ENCODE peak calls at places on chromosomes 2 and 18, in ten cellular contexts. One of them, this sample, is unnamed.

GRCh38 chr2:234273887-234274584 is 222.8 kb downstream of the ARL4C start:
- DNase-seq in AG04449: no peak
- DNase-seq in left lung: no peak
- DNase-seq in upper lobe of right lung: no peak
- DNase-seq in BE2C: no peak
- DNase-seq in pancreas: no peak
- DNase-seq in GM12865: no peak
- DNase-seq in uterus: no peak
- DNase-seq in AG04450: no peak
- DNase-seq in right lobe of liver: no peak
- DNase-seq in this sample: no peak

GRCh38 chr2:157339965-157340655 is 14.5 kb upstream of the ERMN start:
- DNase-seq in AG04449: no peak
- DNase-seq in left lung: no peak
- DNase-seq in upper lobe of right lung: no peak
- DNase-seq in BE2C: no peak
- DNase-seq in pancreas: no peak
- DNase-seq in GM12865: no peak
- DNase-seq in uterus: no peak
- DNase-seq in AG04450: no peak
- DNase-seq in right lobe of liver: no peak
- DNase-seq in this sample: no peak

GRCh38 chr2:5285891-5286290 is 406.3 kb upstream of the SOX11 start:
- DNase-seq in AG04449: no peak
- DNase-seq in left lung: no peak
- DNase-seq in upper lobe of right lung: no peak
- DNase-seq in BE2C: no peak
- DNase-seq in pancreas: no peak
- DNase-seq in GM12865: no peak
- DNase-seq in uterus: no peak
- DNase-seq in AG04450: no peak
- DNase-seq in right lobe of liver: no peak
- DNase-seq in this sample: no peak

GRCh38 chr18:36786686-36787085 is 42.1 kb downstream of the TPGS2 start:
- DNase-seq in AG04449: peak
- DNase-seq in left lung: no peak
- DNase-seq in upper lobe of right lung: peak
- DNase-seq in BE2C: no peak
- DNase-seq in pancreas: peak
- DNase-seq in GM12865: no peak
- DNase-seq in uterus: peak
- DNase-seq in AG04450: no peak
- DNase-seq in right lobe of liver: peak
- DNase-seq in this sample: peak

GRCh38 chr2:228318218-228318617 is 136.7 kb upstream of the SPHKAP start:
- DNase-seq in AG04449: no peak
- DNase-seq in left lung: no peak
- DNase-seq in upper lobe of right lung: no peak
- DNase-seq in BE2C: no peak
- DNase-seq in pancreas: peak
- DNase-seq in GM12865: peak
- DNase-seq in uterus: no peak
- DNase-seq in AG04450: no peak
- DNase-seq in right lobe of liver: peak
- DNase-seq in this sample: peak

GRCh38 chr2:96260404-96261260 is 5.2 kb downstream of the TMEM127 start:
- DNase-seq in AG04449: peak
- DNase-seq in left lung: peak
- DNase-seq in upper lobe of right lung: peak
- DNase-seq in BE2C: peak
- DNase-seq in pancreas: peak
- DNase-seq in GM12865: peak
- DNase-seq in uterus: peak
- DNase-seq in AG04450: peak
- DNase-seq in right lobe of liver: peak
- DNase-seq in this sample: peak

GRCh38 chr2:120794716-120795115 is 59.0 kb downstream of the GLI2 start:
- DNase-seq in AG04449: no peak
- DNase-seq in left lung: no peak
- DNase-seq in upper lobe of right lung: no peak
- DNase-seq in BE2C: no peak
- DNase-seq in pancreas: no peak
- DNase-seq in GM12865: no peak
- DNase-seq in uterus: peak
- DNase-seq in AG04450: peak
- DNase-seq in right lobe of liver: no peak
- DNase-seq in this sample: peak

GRCh38 chr2:200252661-200253067 is 53.8 kb upstream of the SPATS2L start:
- DNase-seq in AG04449: peak
- DNase-seq in left lung: no peak
- DNase-seq in upper lobe of right lung: no peak
- DNase-seq in BE2C: no peak
- DNase-seq in pancreas: peak
- DNase-seq in GM12865: no peak
- DNase-seq in uterus: no peak
- DNase-seq in AG04450: peak
- DNase-seq in right lobe of liver: no peak
- DNase-seq in this sample: peak

GRCh38 chr2:55519908-55520885 is 679 bp downstream of the CFAP36 start:
- DNase-seq in AG04449: no peak
- DNase-seq in left lung: no peak
- DNase-seq in upper lobe of right lung: peak
- DNase-seq in BE2C: no peak
- DNase-seq in pancreas: no peak
- DNase-seq in GM12865: peak
- DNase-seq in uterus: no peak
- DNase-seq in AG04450: no peak
- DNase-seq in right lobe of liver: no peak
- DNase-seq in this sample: peak

GRCh38 chr2:204024503-204024902 is 87.9 kb downstream of the ICOS start:
- DNase-seq in AG04449: no peak
- DNase-seq in left lung: no peak
- DNase-seq in upper lobe of right lung: no peak
- DNase-seq in BE2C: peak
- DNase-seq in pancreas: peak
- DNase-seq in GM12865: peak
- DNase-seq in uterus: peak
- DNase-seq in AG04450: no peak
- DNase-seq in right lobe of liver: no peak
- DNase-seq in this sample: peak

GRCh38 chr2:125837108-125837507 is 818.9 kb upstream of the GYPC start:
- DNase-seq in AG04449: no peak
- DNase-seq in left lung: no peak
- DNase-seq in upper lobe of right lung: no peak
- DNase-seq in BE2C: no peak
- DNase-seq in pancreas: no peak
- DNase-seq in GM12865: no peak
- DNase-seq in uterus: no peak
- DNase-seq in AG04450: no peak
- DNase-seq in right lobe of liver: no peak
- DNase-seq in this sample: no peak

GRCh38 chr18:79404567-79404910 is 8.8 kb downstream of the NFATC1 start:
- DNase-seq in AG04449: no peak
- DNase-seq in left lung: peak
- DNase-seq in upper lobe of right lung: peak
- DNase-seq in BE2C: no peak
- DNase-seq in pancreas: no peak
- DNase-seq in GM12865: no peak
- DNase-seq in uterus: no peak
- DNase-seq in AG04450: no peak
- DNase-seq in right lobe of liver: peak
- DNase-seq in this sample: no peak

GRCh38 chr2:180125245-180125962 is 118.3 kb upstream of the CWC22 start:
- DNase-seq in AG04449: peak
- DNase-seq in left lung: no peak
- DNase-seq in upper lobe of right lung: no peak
- DNase-seq in BE2C: peak
- DNase-seq in pancreas: peak
- DNase-seq in GM12865: peak
- DNase-seq in uterus: peak
- DNase-seq in AG04450: peak
- DNase-seq in right lobe of liver: peak
- DNase-seq in this sample: peak

GRCh38 chr2:113184531-113185230 is 10.9 kb downstream of the PSD4 start:
- DNase-seq in AG04449: no peak
- DNase-seq in left lung: peak
- DNase-seq in upper lobe of right lung: no peak
- DNase-seq in BE2C: no peak
- DNase-seq in pancreas: no peak
- DNase-seq in GM12865: no peak
- DNase-seq in uterus: no peak
- DNase-seq in AG04450: no peak
- DNase-seq in right lobe of liver: no peak
- DNase-seq in this sample: no peak

GRCh38 chr2:101699939-101700442 is 2.5 kb downstream of the MAP4K4 start:
- DNase-seq in AG04449: no peak
- DNase-seq in left lung: no peak
- DNase-seq in upper lobe of right lung: no peak
- DNase-seq in BE2C: no peak
- DNase-seq in pancreas: no peak
- DNase-seq in GM12865: no peak
- DNase-seq in uterus: no peak
- DNase-seq in AG04450: no peak
- DNase-seq in right lobe of liver: no peak
- DNase-seq in this sample: no peak
- H3K4me3 ChIP-seq in AG04449: peak
- H3K4me3 ChIP-seq in left lung: peak
- H3K4me3 ChIP-seq in upper lobe of right lung: peak
- H3K4me3 ChIP-seq in BE2C: peak
- H3K4me3 ChIP-seq in pancreas: peak
- H3K4me3 ChIP-seq in GM12865: no peak
- H3K4me3 ChIP-seq in uterus: peak
- H3K4me3 ChIP-seq in AG04450: peak
- H3K4me3 ChIP-seq in right lobe of liver: peak
- H3K4me3 ChIP-seq in this sample: peak

DNA sequence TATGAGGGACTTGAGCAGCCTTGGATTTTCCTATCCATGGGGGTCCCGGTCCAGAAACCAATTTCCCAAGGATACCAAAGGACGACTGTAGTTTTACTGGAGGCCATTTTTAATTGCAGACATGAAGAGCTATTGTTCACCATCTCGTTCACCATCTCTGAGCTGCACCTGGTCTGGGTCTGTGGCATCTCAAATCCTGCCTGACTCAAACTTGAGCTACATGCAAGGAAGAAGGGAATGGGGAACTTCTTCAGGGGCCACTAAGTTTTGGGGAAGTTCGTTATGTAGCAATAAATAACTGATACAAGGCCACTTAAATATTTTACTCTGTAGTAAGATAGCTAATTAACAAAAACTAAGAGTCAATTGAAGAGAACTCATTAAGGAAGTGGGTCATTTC is 2.1 kb upstream of the SMCHD1 start:
- DNase-seq in AG04449: no peak
- DNase-seq in left lung: no peak
- DNase-seq in upper lobe of right lung: no peak
- DNase-seq in BE2C: no peak
- DNase-seq in pancreas: no peak
- DNase-seq in GM12865: no peak
- DNase-seq in uterus: no peak
- DNase-seq in AG04450: no peak
- DNase-seq in right lobe of liver: no peak
- DNase-seq in this sample: no peak
- H3K4me3 ChIP-seq in AG04449: no peak
- H3K4me3 ChIP-seq in left lung: no peak
- H3K4me3 ChIP-seq in upper lobe of right lung: no peak
- H3K4me3 ChIP-seq in BE2C: no peak
- H3K4me3 ChIP-seq in pancreas: no peak
- H3K4me3 ChIP-seq in GM12865: no peak
- H3K4me3 ChIP-seq in uterus: no peak
- H3K4me3 ChIP-seq in AG04450: no peak
- H3K4me3 ChIP-seq in right lobe of liver: no peak
- H3K4me3 ChIP-seq in this sample: no peak

DNA sequence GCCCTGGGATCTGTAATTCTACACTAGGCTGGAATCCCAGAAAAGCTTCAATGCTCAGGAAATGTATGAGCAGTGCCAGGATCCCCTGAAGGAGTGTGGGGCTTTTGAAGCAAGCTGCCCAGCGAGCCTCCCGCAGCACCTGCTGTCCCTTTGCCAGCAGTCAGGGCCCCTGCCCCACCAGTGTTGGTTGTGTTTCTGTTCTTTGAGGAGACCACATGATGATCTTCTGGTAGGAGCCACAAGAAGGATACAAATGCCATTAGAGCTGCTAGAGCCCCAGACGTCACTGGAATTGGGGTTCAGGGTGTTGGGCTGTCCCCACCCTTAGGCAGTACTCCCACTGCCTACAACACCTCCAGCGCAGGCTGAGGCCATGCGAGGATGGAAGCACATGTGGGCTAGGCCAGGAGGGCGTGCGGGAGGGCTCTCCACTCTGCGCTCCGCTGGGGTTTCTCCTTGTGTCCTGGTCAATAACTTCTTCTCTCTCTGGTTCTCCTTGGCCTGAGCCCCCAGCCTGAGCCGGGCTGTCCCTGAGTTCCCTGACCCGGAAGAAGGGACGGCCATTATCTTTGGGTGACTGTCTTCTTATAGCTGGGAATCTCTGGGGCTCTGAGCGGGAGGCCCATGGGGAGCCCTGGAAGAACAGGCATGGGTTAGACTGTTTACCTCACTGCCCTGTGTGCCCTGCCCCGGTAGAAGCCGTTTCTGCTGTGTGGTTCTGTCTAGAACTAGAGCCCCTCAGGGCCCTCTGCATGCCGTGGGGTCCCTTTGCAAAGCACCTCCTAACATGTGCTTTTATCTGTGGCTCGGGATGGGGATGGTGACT is 73.9 kb downstream of the LRRFIP1 start:
- DNase-seq in AG04449: no peak
- DNase-seq in left lung: no peak
- DNase-seq in upper lobe of right lung: peak
- DNase-seq in BE2C: no peak
- DNase-seq in pancreas: no peak
- DNase-seq in GM12865: no peak
- DNase-seq in uterus: no peak
- DNase-seq in AG04450: no peak
- DNase-seq in right lobe of liver: no peak
- DNase-seq in this sample: no peak
- H3K4me3 ChIP-seq in AG04449: no peak
- H3K4me3 ChIP-seq in left lung: no peak
- H3K4me3 ChIP-seq in upper lobe of right lung: no peak
- H3K4me3 ChIP-seq in BE2C: no peak
- H3K4me3 ChIP-seq in pancreas: no peak
- H3K4me3 ChIP-seq in GM12865: peak
- H3K4me3 ChIP-seq in uterus: no peak
- H3K4me3 ChIP-seq in AG04450: no peak
- H3K4me3 ChIP-seq in right lobe of liver: no peak
- H3K4me3 ChIP-seq in this sample: no peak

DNA sequence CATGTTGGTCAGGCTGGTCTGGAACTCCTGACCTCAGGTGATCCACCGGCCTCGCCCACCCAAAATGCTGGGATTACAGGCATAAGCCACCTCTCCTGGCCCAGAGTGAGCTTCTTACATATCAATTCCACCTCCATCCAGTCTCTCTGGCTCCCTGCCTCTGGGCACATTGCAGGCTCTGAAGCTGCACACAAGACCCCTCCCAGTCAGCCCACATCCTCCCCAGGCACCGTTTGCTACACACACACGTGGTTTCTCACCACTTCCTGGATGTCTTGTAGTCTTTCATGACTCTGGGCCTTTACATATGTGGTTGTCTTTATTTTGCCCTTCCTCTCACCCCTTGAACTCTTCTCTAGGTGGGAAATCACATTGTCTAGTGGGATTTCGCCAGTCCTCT is 64.0 kb upstream of the CABLES1 start:
- DNase-seq in AG04449: no peak
- DNase-seq in left lung: no peak
- DNase-seq in upper lobe of right lung: peak
- DNase-seq in BE2C: no peak
- DNase-seq in pancreas: no peak
- DNase-seq in GM12865: peak
- DNase-seq in uterus: no peak
- DNase-seq in AG04450: no peak
- DNase-seq in right lobe of liver: peak
- DNase-seq in this sample: no peak
- H3K4me3 ChIP-seq in AG04449: no peak
- H3K4me3 ChIP-seq in left lung: no peak
- H3K4me3 ChIP-seq in upper lobe of right lung: no peak
- H3K4me3 ChIP-seq in BE2C: no peak
- H3K4me3 ChIP-seq in pancreas: no peak
- H3K4me3 ChIP-seq in GM12865: no peak
- H3K4me3 ChIP-seq in uterus: no peak
- H3K4me3 ChIP-seq in AG04450: no peak
- H3K4me3 ChIP-seq in right lobe of liver: no peak
- H3K4me3 ChIP-seq in this sample: no peak